ENCODE peak calls at places on chromosomes 16 and 17, in eight cellular contexts. X, V, M, K, G, U, P and S are unnamed samples.

GRCh38 chr17:2904135-2904534 is 107.9 kb downstream of the RAP1GAP2 start:
- DNase-seq in X (no peak), V (no peak), M (no peak), K (no peak), G (no peak), U (peak), P (no peak), S (peak)

GRCh38 chr17:50689251-50689650 is 18.5 kb downstream of the ANKRD40 start:
- DNase-seq in X (no peak), V (no peak), M (no peak), K (no peak), G (no peak), U (no peak), P (no peak), S (peak)

GRCh38 chr16:63702981-63703590 is 1418.8 kb downstream of the CDH11 start:
- DNase-seq in X (no peak), V (no peak), M (peak), K (no peak), G (no peak), U (no peak), P (no peak), S (no peak)

GRCh38 chr17:50893183-50893993 is 27.2 kb upstream of the TOB1 start:
- DNase-seq in X (no peak), V (no peak), M (no peak), K (peak), G (no peak), U (no peak), P (no peak), S (no peak)

GRCh38 chr17:8014558-8014850 is 12.1 kb downstream of the GUCY2D start:
- DNase-seq in X (no peak), V (no peak), M (no peak), K (no peak), G (no peak), U (no peak), P (no peak), S (no peak)

GRCh38 chr17:46097497-46097896 is 95.7 kb downstream of the KANSL1 start:
- DNase-seq in X (no peak), V (no peak), M (no peak), K (no peak), G (no peak), U (no peak), P (no peak), S (no peak)

GRCh38 chr16:51239196-51239595 is 88.1 kb upstream of the SALL1 start:
- DNase-seq in X (no peak), V (no peak), M (no peak), K (no peak), G (no peak), U (no peak), P (no peak), S (no peak)

GRCh38 chr17:83106036-83106577 is 26.7 kb downstream of the METRNL start:
- DNase-seq in X (no peak), V (no peak), M (no peak), K (no peak), G (no peak), U (no peak), P (no peak), S (no peak)

GRCh38 chr16:68592466-68593337 is 52.4 kb upstream of the CDH3 start:
- DNase-seq in X (no peak), V (peak), M (no peak), K (peak), G (no peak), U (no peak), P (no peak), S (no peak)

GRCh38 chr16:85448557-85449194 is 164.4 kb upstream of the GSE1 start:
- DNase-seq in X (peak), V (peak), M (no peak), K (no peak), G (peak), U (peak), P (peak), S (no peak)

GRCh38 chr16:49936791-49937190 is 80.9 kb upstream of the ZNF423 start:
- DNase-seq in X (no peak), V (no peak), M (no peak), K (no peak), G (no peak), U (no peak), P (no peak), S (no peak)

GRCh38 chr16:81817789-81818304 is 38.8 kb downstream of the PLCG2 start:
- DNase-seq in X (no peak), V (peak), M (no peak), K (no peak), G (no peak), U (no peak), P (no peak), S (no peak)

GRCh38 chr17:35257080-35257701 is 14.3 kb downstream of the SLFN5 start:
- DNase-seq in X (no peak), V (no peak), M (no peak), K (peak), G (no peak), U (no peak), P (no peak), S (peak)

GRCh38 chr16:57894390-57895080 is 76.4 kb downstream of the CNGB1 start:
- DNase-seq in X (no peak), V (no peak), M (no peak), K (no peak), G (no peak), U (no peak), P (no peak), S (no peak)

GRCh38 chr16:77570574-77570973 is 135.7 kb upstream of the ADAMTS18 start:
- DNase-seq in X (no peak), V (no peak), M (peak), K (no peak), G (no peak), U (no peak), P (no peak), S (no peak)

GRCh38 chr17:44024271-44024663 is 9.5 kb upstream of the TMEM101 start:
- DNase-seq in X (no peak), V (no peak), M (no peak), K (no peak), G (no peak), U (peak), P (no peak), S (no peak)

GRCh38 chr17:57385975-57386374 is 129.7 kb downstream of the MSI2 start:
- DNase-seq in X (no peak), V (no peak), M (no peak), K (no peak), G (no peak), U (no peak), P (no peak), S (no peak)

GRCh38 chr16:83781-84615 is 6.0 kb downstream of the MPG start:
- DNase-seq in X (peak), V (peak), M (no peak), K (no peak), G (no peak), U (no peak), P (no peak), S (peak)

GRCh38 chr16:4509420-4509819 is 29.2 kb downstream of the CDIP1 start:
- DNase-seq in X (no peak), V (no peak), M (no peak), K (no peak), G (no peak), U (no peak), P (no peak), S (peak)

GRCh38 chr17:73707358-73707757 is 63.1 kb upstream of the SDK2 start:
- DNase-seq in X (no peak), V (no peak), M (no peak), K (no peak), G (no peak), U (no peak), P (no peak), S (no peak)

GRCh38 chr16:56848955-56849689 is 15.9 kb upstream of the SLC12A3 start:
- DNase-seq in X (no peak), V (no peak), M (no peak), K (peak), G (no peak), U (peak), P (no peak), S (peak)

GRCh38 chr17:50593321-50593720 is 32.8 kb downstream of the CACNA1G start:
- DNase-seq in X (no peak), V (no peak), M (peak), K (no peak), G (no peak), U (peak), P (no peak), S (no peak)

GRCh38 chr16:4283939-4284338 is 11.1 kb upstream of the TFAP4 start:
- DNase-seq in X (no peak), V (no peak), M (no peak), K (peak), G (no peak), U (no peak), P (no peak), S (peak)

GRCh38 chr17:50120475-50121253 is 9.3 kb downstream of the SAMD14 start:
- DNase-seq in X (no peak), V (no peak), M (no peak), K (no peak), G (no peak), U (no peak), P (no peak), S (peak)

GRCh38 chr16:16151315-16151714 is 72.0 kb downstream of the ABCC6 start:
- DNase-seq in X (no peak), V (no peak), M (no peak), K (peak), G (no peak), U (no peak), P (no peak), S (no peak)

GRCh38 chr17:44033841-44034408 is 19.2 kb upstream of the TMEM101 start:
- DNase-seq in X (no peak), V (peak), M (no peak), K (no peak), G (no peak), U (no peak), P (no peak), S (peak)

GRCh38 chr16:2904100-2904921 is 7.4 kb upstream of the FLYWCH1 start:
- DNase-seq in X (peak), V (peak), M (peak), K (peak), G (peak), U (peak), P (peak), S (peak)

GRCh38 chr17:44919885-44920564 is 4.7 kb upstream of the GFAP start:
- DNase-seq in X (peak), V (peak), M (peak), K (peak), G (peak), U (peak), P (peak), S (peak)

GRCh38 chr16:69077251-69077650 is 28.2 kb upstream of the HAS3 start:
- DNase-seq in X (no peak), V (no peak), M (no peak), K (peak), G (no peak), U (no peak), P (no peak), S (peak)

GRCh38 chr17:692116-692515 is 22.5 kb downstream of the VPS53 start:
- DNase-seq in X (no peak), V (no peak), M (no peak), K (no peak), G (no peak), U (no peak), P (no peak), S (peak)

GRCh38 chr17:50303051-50303450 is 28.8 kb downstream of the TMEM92 start:
- DNase-seq in X (no peak), V (no peak), M (no peak), K (no peak), G (no peak), U (no peak), P (no peak), S (no peak)

GRCh38 chr16:82146957-82147356 is 23.1 kb downstream of the MPHOSPH6 start:
- DNase-seq in X (no peak), V (no peak), M (no peak), K (no peak), G (no peak), U (no peak), P (no peak), S (no peak)

GRCh38 chr17:50199211-50199633 is 2.2 kb downstream of the COL1A1 start:
- DNase-seq in X (no peak), V (no peak), M (no peak), K (no peak), G (no peak), U (no peak), P (no peak), S (peak)

GRCh38 chr16:87851601-87852000 is 17.7 kb downstream of the SLC7A5 start:
- DNase-seq in X (no peak), V (no peak), M (peak), K (no peak), G (no peak), U (no peak), P (no peak), S (peak)

GRCh38 chr17:70905796-70906195 is 736.5 kb downstream of the KCNJ2 start:
- DNase-seq in X (no peak), V (no peak), M (no peak), K (peak), G (no peak), U (no peak), P (no peak), S (peak)

GRCh38 chr17:67998466-67998865 is 2.2 kb upstream of the C17orf58 start:
- DNase-seq in X (no peak), V (no peak), M (no peak), K (no peak), G (no peak), U (no peak), P (no peak), S (no peak)

GRCh38 chr16:6643083-6643686 is 689.5 kb upstream of the RBFOX1 start:
- DNase-seq in X (peak), V (peak), M (peak), K (peak), G (peak), U (no peak), P (no peak), S (no peak)

GRCh38 chr17:59328534-59329095 is 2.8 kb upstream of the YPEL2 start:
- DNase-seq in X (no peak), V (no peak), M (no peak), K (no peak), G (no peak), U (peak), P (no peak), S (no peak)

GRCh38 chr16:2924901-2925820 is 13.4 kb downstream of the FLYWCH1 start:
- DNase-seq in X (no peak), V (no peak), M (peak), K (peak), G (no peak), U (no peak), P (no peak), S (peak)